ENCODE peak calls at places on chromosomes 6 and 20, in seven cellular contexts. F is H9, L is neuronal stem cell, J is IMR-90, Z is mesendoderm, I is H1, H is trophoblast cell. N is an unnamed sample.

GRCh38 chr20:32456869-32457421 is 98.8 kb downstream of the ASXL1 start:
- DNase-seq in F (peak; percentile 79), L (peak; percentile 75), J (peak; percentile 17), Z (peak; percentile 78), I (peak; percentile 93), H (peak; percentile 37), N (peak; percentile 76)

GRCh38 chr6:56047931-56048520 is 172.6 kb upstream of the BMP5 start:
- DNase-seq in F (no peak), L (no peak), J (no peak), Z (no peak), I (no peak), H (no peak), N (no peak)

GRCh38 chr6:123908813-123909212 is 105.1 kb downstream of the NKAIN2 start:
- DNase-seq in F (no peak), L (no peak), J (no peak), Z (no peak), I (no peak), H (no peak), N (no peak)

GRCh38 chr20:41249371-41249770 is 68.2 kb downstream of the ZHX3 start:
- DNase-seq in F (no peak), L (peak; percentile 12), J (peak; percentile 87), Z (no peak), I (no peak), H (peak; percentile 56), N (peak; percentile 91)

GRCh38 chr20:64247970-64248841 is 7.3 kb upstream of the PCMTD2 start:
- DNase-seq in F (no peak), L (no peak), J (no peak), Z (no peak), I (no peak), H (no peak), N (no peak)

GRCh38 chr6:95670011-95670463 is 92.7 kb downstream of the MANEA start:
- DNase-seq in F (no peak), L (no peak), J (no peak), Z (no peak), I (no peak), H (no peak), N (no peak)

GRCh38 chr6:17790486-17790885 is 83.8 kb upstream of the NUP153 start:
- DNase-seq in F (no peak), L (no peak), J (no peak), Z (no peak), I (no peak), H (peak; percentile 28), N (peak; percentile 18)

GRCh38 chr20:20489054-20489453 is 121.2 kb downstream of the INSM1 start:
- DNase-seq in F (no peak), L (no peak), J (peak; percentile 69), Z (no peak), I (no peak), H (no peak), N (no peak)

GRCh38 chr6:145544031-145544430 is 191.3 kb downstream of the EPM2A start:
- DNase-seq in F (no peak), L (no peak), J (peak; percentile 84), Z (no peak), I (no peak), H (no peak), N (peak; percentile 7)

GRCh38 chr6:163189609-163190008 is 224.9 kb upstream of the QKI start:
- DNase-seq in F (no peak), L (no peak), J (no peak), Z (no peak), I (no peak), H (no peak), N (no peak)

GRCh38 chr6:75934643-75935472 is 137.6 kb downstream of the IMPG1 start:
- DNase-seq in F (peak; percentile 67), L (peak; percentile 87), J (peak; percentile 79), Z (peak; percentile 95), I (peak; percentile 71), H (peak; percentile 92), N (peak; percentile 80)
- H3K23ac ChIP-seq in F (no peak overlapping the region), L (no peak overlapping the region), J (no peak overlapping the region), Z (no peak overlapping the region), I (no peak overlapping the region), H (no peak overlapping the region), N (no peak overlapping the region)

GRCh38 chr6:51678905-51679620 is 408.4 kb downstream of the PKHD1 start:
- DNase-seq in F (no peak), L (no peak), J (no peak), Z (no peak), I (no peak), H (no peak), N (no peak)

GRCh38 chr6:51678274-51678673 is 409.1 kb downstream of the PKHD1 start:
- DNase-seq in F (no peak), L (no peak), J (no peak), Z (no peak), I (no peak), H (no peak), N (no peak)

GRCh38 chr6:51675020-51675419 is 412.4 kb downstream of the PKHD1 start:
- DNase-seq in F (no peak), L (no peak), J (no peak), Z (peak; percentile 53), I (no peak), H (no peak), N (no peak)

GRCh38 chr6:51675551-51676275 is 411.7 kb downstream of the PKHD1 start:
- DNase-seq in F (no peak), L (no peak), J (no peak), Z (no peak), I (no peak), H (no peak), N (no peak)
- H2BK120ac ChIP-seq in F (no peak overlapping the region), L (no peak overlapping the region), J (no peak overlapping the region), Z (no peak overlapping the region), I (no peak overlapping the region), H (no peak overlapping the region), N (no peak overlapping the region)

DNA sequence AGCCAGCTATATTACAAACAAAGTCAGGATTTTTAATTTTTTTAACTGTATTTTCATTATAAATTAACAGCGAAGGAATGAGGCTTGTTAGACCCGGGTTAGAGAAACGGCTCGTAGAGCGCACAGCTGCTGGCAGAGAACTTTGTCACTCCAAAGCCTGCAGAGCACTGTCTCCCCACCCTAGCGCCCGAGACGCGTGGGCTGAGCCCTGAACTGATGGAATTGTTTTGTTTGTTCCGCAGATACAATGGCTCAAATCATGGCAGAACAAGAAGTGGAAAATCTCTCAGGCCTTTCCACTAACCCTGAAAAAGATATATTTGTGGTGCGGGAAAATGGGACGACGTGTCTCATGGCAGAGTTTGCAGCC is 806 bp downstream of the LAMP5 start:
- DNase-seq in F (no peak), L (no peak), J (no peak), Z (no peak), I (no peak), H (no peak), N (no peak)
- H4K8ac ChIP-seq in F (no peak overlapping the region), L (no peak overlapping the region), J (no peak overlapping the region), Z (no peak overlapping the region), I (no peak overlapping the region), H (no peak overlapping the region), N (no peak overlapping the region)

DNA sequence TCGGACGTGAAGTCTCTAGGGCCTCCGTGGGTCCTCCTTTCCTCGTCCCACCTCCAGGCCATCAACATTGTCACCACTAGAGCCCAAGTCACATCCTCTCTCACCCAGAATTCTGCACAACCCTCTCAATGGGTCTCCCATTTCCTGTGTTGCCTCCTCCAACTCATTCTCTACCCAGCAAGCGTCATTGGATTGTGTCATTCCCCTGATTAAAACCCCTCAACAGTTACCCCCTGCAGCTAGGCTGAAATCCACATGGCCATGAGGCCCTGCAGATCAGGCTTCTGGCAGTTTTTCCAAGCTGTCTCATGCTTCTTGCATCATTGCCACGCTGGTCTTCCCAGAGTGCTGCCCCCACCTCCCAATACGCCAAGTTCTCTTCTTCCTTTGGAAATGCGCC is 12.9 kb upstream of the FAM210B start:
- DNase-seq in F (no peak), L (no peak), J (no peak), Z (peak; percentile 68), I (no peak), H (no peak), N (no peak)
- H3K23ac ChIP-seq in F (no peak overlapping the region), L (no peak overlapping the region), J (no peak overlapping the region), Z (no peak overlapping the region), I (no peak overlapping the region), H (no peak overlapping the region), N (no peak overlapping the region)

DNA sequence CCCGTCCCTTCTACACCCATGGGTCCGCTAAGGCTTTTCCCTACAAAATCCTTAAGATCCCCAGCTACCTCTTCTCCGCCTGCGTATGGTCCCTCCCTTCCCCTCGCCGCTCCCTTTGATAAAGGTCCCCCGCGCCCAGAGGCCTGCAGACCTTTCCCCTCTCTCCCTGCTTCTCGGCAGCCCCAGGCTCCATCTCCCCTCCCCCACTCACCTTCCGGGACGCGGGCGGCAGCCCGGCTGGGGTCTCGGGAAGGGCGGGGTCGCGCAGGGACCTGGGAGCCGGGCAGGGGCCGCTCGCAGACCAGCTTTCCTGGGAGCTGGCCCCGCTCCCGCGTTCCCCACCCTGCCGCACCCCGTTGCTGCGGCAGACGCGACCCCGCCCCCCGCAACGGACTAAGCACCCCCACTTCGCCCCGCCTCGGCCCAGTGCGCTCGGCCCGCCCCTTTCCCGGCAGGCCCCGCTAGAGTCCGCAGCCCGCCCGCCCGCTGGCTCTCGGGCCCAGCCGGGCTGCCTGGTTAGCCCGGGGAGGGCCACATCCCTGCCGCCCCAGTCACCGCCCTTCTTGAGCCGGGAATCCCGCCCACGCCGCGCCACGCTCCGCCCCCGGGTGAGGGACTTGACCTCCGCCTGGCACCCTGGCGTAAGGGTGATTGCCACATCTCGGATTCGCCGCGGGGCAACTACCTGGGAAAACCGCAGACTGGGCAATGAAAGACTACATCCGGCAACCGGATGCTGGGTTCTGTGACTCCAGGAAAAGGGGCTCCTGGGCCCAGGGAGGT is at the start of gene FLOT1:
- DNase-seq in F (peak; percentile 98), L (peak; percentile 75), J (peak; percentile 93), Z (peak; percentile 99), I (peak; percentile 97), H (peak; percentile 100), N (peak; percentile 96)
- H2BK120ac ChIP-seq in F (no peak within 1 kb of the TSS), L (peak within 1 kb of the TSS; percentile 43), J (peak within 1 kb of the TSS; percentile 92), Z (peak within 1 kb of the TSS; percentile 33), I (no peak within 1 kb of the TSS), H (peak within 1 kb of the TSS; percentile 88), N (peak within 1 kb of the TSS; percentile 90)

DNA sequence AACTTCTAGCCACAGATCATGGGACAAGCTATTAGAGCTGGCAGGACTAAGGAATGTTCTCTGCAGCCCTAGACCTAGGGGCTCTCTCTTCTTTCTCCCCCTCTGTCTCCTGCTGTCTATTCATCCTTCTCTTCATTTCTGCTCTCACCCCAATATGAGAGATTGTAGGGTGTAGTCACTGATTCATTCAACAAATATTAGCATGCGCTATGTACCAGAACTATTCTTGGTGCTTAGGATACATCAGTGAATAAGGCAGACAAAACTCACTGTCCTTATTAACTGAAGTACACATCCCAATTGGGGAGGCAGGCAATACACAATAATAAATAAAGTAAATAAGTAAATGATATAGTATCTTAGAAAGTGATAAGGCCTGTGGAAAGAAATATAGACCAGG is 14.7 kb upstream of the SIRPB2 start:
- DNase-seq in F (no peak), L (no peak), J (no peak), Z (no peak), I (no peak), H (no peak), N (no peak)
- H4K8ac ChIP-seq in F (no peak overlapping the region), L (no peak overlapping the region), J (no peak overlapping the region), Z (no peak overlapping the region), I (no peak overlapping the region), H (no peak overlapping the region), N (no peak overlapping the region)

N was measured in mesenchymal stem cell.